ENCODE peak calls at places on chromosomes 13 and 19, in six cellular contexts. Z is cardiac muscle cell; U is fibroblast of mammary gland; L is CD8-positive, alpha-beta memory T cell; M is right atrium auricular region; B is psoas muscle. C is an unnamed sample.

GRCh38 chr13:49610176-49610575 is 18.1 kb upstream of the ARL11 start:
- DNase-seq in B (no peak), L (no peak), M (no peak), U (no peak), Z (peak; percentile 93), C (no peak)

GRCh38 chr19:38047641-38048040 is 140.6 kb downstream of the SIPA1L3 start:
- DNase-seq in B (no peak), Z (no peak), L (no peak), M (no peak), U (no peak), C (no peak)

GRCh38 chr19:12478234-12478941 is 6.2 kb downstream of the ZNF709 start:
- DNase-seq in Z (no peak), L (no peak), U (no peak), M (no peak), B (no peak), C (no peak)

GRCh38 chr19:35224681-35225604 is 3.6 kb downstream of the FAM187B start:
- DNase-seq in U (no peak), L (no peak), B (no peak), M (peak; percentile 43), Z (no peak), C (peak; percentile 72)

GRCh38 chr13:113969973-113970611 is 3.8 kb downstream of the C13orf46 start:
- DNase-seq in U (no peak), L (no peak), Z (no peak), B (peak; percentile 36), M (no peak), C (peak; percentile 91)

GRCh38 chr13:23956106-23956505 is 58.8 kb upstream of the C1QTNF9B start:
- DNase-seq in B (no peak), L (no peak), U (peak; percentile 67), Z (no peak), M (no peak), C (no peak)

GRCh38 chr13:37652596-37652995 is 54.0 kb upstream of the POSTN start:
- DNase-seq in B (no peak), L (no peak), M (no peak), Z (no peak), U (peak; percentile 10), C (no peak)

GRCh38 chr13:22837980-22838615 is 342.7 kb upstream of the SGCG start:
- DNase-seq in M (no peak), Z (no peak), L (no peak), U (no peak), B (no peak), C (no peak)

GRCh38 chr13:96053003-96053703 is at the start of gene UGGT2:
- DNase-seq in B (peak; percentile 98), M (peak; percentile 96), U (peak; percentile 94), Z (peak; percentile 94), L (no peak), C (peak; percentile 98)

GRCh38 chr19:12774588-12775555 is at the start of gene HOOK2:
- DNase-seq in U (no peak), L (no peak), M (no peak), B (no peak), Z (no peak), C (peak; percentile 97)

GRCh38 chr19:7373862-7374261 is 25.1 kb downstream of the ARHGEF18 start:
- DNase-seq in L (no peak), B (peak; percentile 23), U (peak; percentile 21), M (no peak), Z (no peak), C (no peak)

GRCh38 chr13:108155185-108156106 is 59.9 kb downstream of the LIG4 start:
- DNase-seq in U (peak; percentile 44), M (peak; percentile 71), B (no peak), L (peak; percentile 10), Z (peak; percentile 65), C (peak; percentile 69)

GRCh38 chr13:108283110-108283509 is 13.6 kb downstream of the TNFSF13B start:
- DNase-seq in Z (no peak), M (no peak), B (no peak), U (peak; percentile 48), L (no peak), C (no peak)

GRCh38 chr19:4380254-4380727 is 20.1 kb downstream of the SH3GL1 start:
- DNase-seq in M (no peak), U (no peak), B (peak; percentile 74), Z (no peak), L (peak; percentile 58), C (no peak)

GRCh38 chr13:106917673-106918652 is 350.0 kb upstream of the ARGLU1 start:
- DNase-seq in U (peak; percentile 57), M (peak; percentile 74), B (peak; percentile 78), L (peak; percentile 45), Z (peak; percentile 81), C (peak; percentile 88)

GRCh38 chr19:47284324-47284899 is 9.7 kb downstream of the INAFM1 start:
- DNase-seq in L (peak; percentile 44), M (no peak), U (peak; percentile 71), Z (peak; percentile 71), B (no peak), C (no peak)

GRCh38 chr19:51531349-51532315 is at the start of gene SIGLEC6:
- DNase-seq in U (no peak), M (no peak), Z (no peak), L (no peak), B (peak; percentile 67), C (peak; percentile 86)

GRCh38 chr13:110418944-110419343 is 111.9 kb downstream of the COL4A2 start:
- DNase-seq in L (no peak), B (no peak), M (peak; percentile 57), U (no peak), Z (no peak), C (no peak)

GRCh38 chr19:46861691-46862503 is 1.1 kb downstream of the ARHGAP35 start:
- DNase-seq in M (no peak), U (peak; percentile 24), Z (peak; percentile 63), B (peak; percentile 56), L (no peak), C (peak; percentile 68)

GRCh38 chr19:44753932-44754742 is 5.6 kb downstream of the BCL3 start:
- DNase-seq in Z (peak; percentile 87), M (peak; percentile 95), U (peak; percentile 87), B (peak; percentile 95), L (peak; percentile 25), C (peak; percentile 98)

GRCh38 chr13:94700536-94700935 is 11.8 kb downstream of the SOX21 start:
- DNase-seq in M (no peak), B (no peak), U (no peak), Z (no peak), L (no peak), C (no peak)

GRCh38 chr13:96811049-96811448 is 183.2 kb downstream of the OXGR1 start:
- DNase-seq in L (no peak), U (no peak), B (no peak), Z (no peak), M (no peak), C (no peak)

GRCh38 chr19:36032251-36033104 is at the start of gene CLIP3:
- DNase-seq in L (no peak), M (no peak), U (peak; percentile 51), Z (peak; percentile 78), B (peak; percentile 80), C (no peak)

GRCh38 chr13:33322965-33323668 is 37.6 kb upstream of the STARD13 start:
- DNase-seq in M (no peak), B (no peak), U (no peak), L (no peak), Z (no peak), C (no peak)

GRCh38 chr19:50513746-50514345 is at the start of gene ASPDH:
- DNase-seq in U (no peak), B (no peak), L (no peak), M (no peak), Z (no peak), C (no peak)
- H3K4me3 ChIP-seq in U (no peak within 1 kb of the TSS), B (no peak within 1 kb of the TSS), L (no peak within 1 kb of the TSS), M (no peak within 1 kb of the TSS), Z (no peak within 1 kb of the TSS), C (no peak within 1 kb of the TSS)

GRCh38 chr19:663682-664117 is 686 bp upstream of the RNF126 start:
- DNase-seq in L (no peak), B (no peak), U (no peak), Z (no peak), M (no peak), C (no peak)
- H3K4me3 ChIP-seq in L (peak overlapping the region; percentile 61), B (peak overlapping the region; percentile 100), U (peak overlapping the region; percentile 48), Z (peak overlapping the region; percentile 99), M (peak overlapping the region; percentile 100), C (peak overlapping the region; percentile 92)

GRCh38 chr19:3135961-3136683 is at the start of gene GNA15:
- DNase-seq in U (no peak), B (no peak), L (no peak), M (no peak), Z (no peak), C (peak; percentile 86)
- H3K4me3 ChIP-seq in U (no peak within 1 kb of the TSS), B (peak within 1 kb of the TSS; percentile 48), L (no peak within 1 kb of the TSS), M (peak within 1 kb of the TSS; percentile 40), Z (no peak within 1 kb of the TSS), C (peak within 1 kb of the TSS; percentile 58)

DNA sequence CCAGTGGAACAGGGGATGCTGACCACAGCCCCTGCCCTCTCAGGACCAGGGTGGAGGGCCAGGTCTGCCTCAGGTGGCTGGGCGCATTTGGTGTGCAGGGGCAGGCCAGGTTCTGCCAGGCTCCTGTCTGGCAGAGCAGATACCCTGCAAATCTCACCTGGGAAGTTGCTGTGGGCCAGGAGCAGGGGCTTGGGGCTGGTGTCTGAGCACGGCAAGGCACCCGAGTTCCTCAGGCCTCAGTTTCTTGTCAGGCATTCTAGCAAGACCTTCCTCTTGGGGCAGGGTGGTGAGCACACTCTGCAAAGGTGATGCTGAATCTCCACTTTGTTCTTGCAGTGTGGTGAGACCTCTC is 1.1 kb downstream of the CRTC1 start:
- DNase-seq in M (no peak), U (no peak), L (no peak), Z (no peak), B (no peak), C (no peak)
- H3K4me3 ChIP-seq in M (peak overlapping the region; percentile 59), U (no peak overlapping the region), L (peak overlapping the region; percentile 74), Z (no peak overlapping the region), B (peak overlapping the region; percentile 71), C (peak overlapping the region; percentile 61)

GRCh38 chr13:92806215-92806614 is 420.4 kb upstream of the GPC6 start:
- DNase-seq in U (peak; percentile 20), Z (no peak), M (no peak), L (no peak), B (no peak), C (no peak)
- H3K4me3 ChIP-seq in U (peak overlapping the region; percentile 21), Z (no peak overlapping the region), M (peak overlapping the region; percentile 29), L (peak overlapping the region; percentile 53), B (peak overlapping the region; percentile 36), C (peak overlapping the region; percentile 52)